ENCODE peak calls at places on chromosomes 16 and 17, in four cellular contexts. T is esophagus muscularis mucosa, B is testis, E is mammary epithelial cell. Q is an unnamed sample. For H3K4me1, the result is how much of the 10 kb centered on the place peaks cover.

GRCh38 chr17:82400830-82401229 is 17.3 kb upstream of the HEXD start:
- DNase-seq in T (no peak), B (no peak), E (no peak), Q (peak)

GRCh38 chr16:72400257-72401078 is 228.5 kb upstream of the PMFBP1 start:
- DNase-seq in T (no peak), B (peak), E (peak), Q (no peak)

GRCh38 chr16:50196736-50197135 is 43.6 kb downstream of the TENT4B start:
- DNase-seq in T (no peak), B (no peak), E (peak), Q (no peak)

GRCh38 chr17:12402963-12403622 is 262.6 kb upstream of the MYOCD start:
- DNase-seq in T (no peak), B (no peak), E (no peak), Q (no peak)

GRCh38 chr17:7435676-7436555 is 681 bp downstream of the TMEM102 start:
- DNase-seq in T (no peak), B (no peak), E (peak), Q (peak)

GRCh38 chr17:8728991-8729390 is 15.6 kb downstream of the CCDC42 start:
- DNase-seq in T (no peak), B (no peak), E (no peak), Q (no peak)

GRCh38 chr17:17562145-17562529 is 29.4 kb downstream of the PEMT start:
- DNase-seq in T (no peak), B (no peak), E (no peak), Q (no peak)

GRCh38 chr16:47460301-47460754 is 535 bp downstream of the ITFG1 start:
- DNase-seq in T (no peak), B (no peak), E (no peak), Q (no peak)

GRCh38 chr17:2369551-2370210 is 31.2 kb downstream of the MNT start:
- DNase-seq in T (no peak), B (no peak), E (no peak), Q (no peak)

GRCh38 chr16:51359141-51359960 is 208.3 kb upstream of the SALL1 start:
- DNase-seq in T (no peak), B (no peak), E (no peak), Q (no peak)

GRCh38 chr16:64469906-64470702 is 651.8 kb downstream of the CDH11 start:
- DNase-seq in T (no peak), B (peak), E (no peak), Q (no peak)

GRCh38 chr17:77045441-77046041 is 95.2 kb upstream of the SEC14L1 start:
- DNase-seq in T (no peak), B (no peak), E (peak), Q (no peak)

GRCh38 chr16:77288222-77288621 is 89.0 kb downstream of the SYCE1L start:
- DNase-seq in T (no peak), B (no peak), E (peak), Q (no peak)

GRCh38 chr17:50166518-50167181 is 845 bp downstream of the SGCA start:
- DNase-seq in T (no peak), B (no peak), E (no peak), Q (peak)

GRCh38 chr16:75181630-75182029 is 25.3 kb downstream of the CTRB2 start:
- DNase-seq in T (no peak), B (no peak), E (no peak), Q (no peak)

GRCh38 chr17:49013311-49014205 is 16.4 kb downstream of the IGF2BP1 start:
- DNase-seq in T (peak), B (peak), E (no peak), Q (no peak)

GRCh38 chr17:39916918-39917317 is 1.5 kb downstream of the GSDMB start:
- DNase-seq in T (no peak), B (no peak), E (no peak), Q (no peak)

GRCh38 chr16:68823401-68823800 is 19.9 kb upstream of the TANGO6 start:
- DNase-seq in T (no peak), B (no peak), E (peak), Q (no peak)

GRCh38 chr16:28196331-28196987 is 15.3 kb downstream of the XPO6 start:
- DNase-seq in T (no peak), B (no peak), E (no peak), Q (no peak)

GRCh38 chr16:57284952-57285263 is 436 bp upstream of the PLLP start:
- DNase-seq in T (no peak), B (no peak), E (no peak), Q (no peak)
- H3K4me3 ChIP-seq in T (peak), B (peak), E (peak), Q (peak)

DNA sequence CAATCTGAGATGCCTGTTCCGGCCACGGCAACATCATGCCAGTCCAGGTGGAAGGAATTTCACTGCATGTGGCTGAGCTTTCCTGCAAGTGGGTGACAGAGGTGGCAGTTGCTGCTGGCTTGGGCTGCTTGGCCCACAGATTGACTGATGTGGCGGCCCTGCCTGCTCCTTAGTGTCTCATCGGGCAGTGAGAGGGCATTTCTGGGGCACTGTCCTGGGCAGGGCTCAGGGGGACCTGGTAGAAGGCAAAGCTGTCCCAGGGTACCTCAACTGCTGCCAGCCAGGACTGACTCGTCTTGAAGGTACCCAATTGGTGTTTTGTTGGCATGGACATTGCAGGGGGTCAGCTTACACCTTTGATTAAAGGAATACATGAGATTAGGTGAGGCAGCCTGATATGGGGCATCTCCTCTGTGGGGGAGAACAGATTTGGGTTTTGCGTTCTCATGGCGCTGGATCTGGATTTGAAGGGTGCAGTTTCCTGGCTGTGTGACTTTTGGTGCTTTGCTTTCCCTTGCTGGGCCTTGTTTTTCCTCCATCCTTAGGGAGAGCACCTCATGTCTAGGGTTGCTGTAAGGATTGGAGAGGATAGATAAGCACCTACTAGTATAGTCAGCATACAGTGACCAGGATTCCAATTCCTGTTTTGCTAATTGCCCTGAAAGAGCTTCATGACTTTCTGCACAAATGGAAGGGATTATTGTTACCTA is 5.4 kb downstream of the CMIP start:
- DNase-seq in T (no peak), B (no peak), E (no peak), Q (no peak)
- H3K4me1 ChIP-seq in T (under half), B (under half), E (under half), Q (half or more)

DNA sequence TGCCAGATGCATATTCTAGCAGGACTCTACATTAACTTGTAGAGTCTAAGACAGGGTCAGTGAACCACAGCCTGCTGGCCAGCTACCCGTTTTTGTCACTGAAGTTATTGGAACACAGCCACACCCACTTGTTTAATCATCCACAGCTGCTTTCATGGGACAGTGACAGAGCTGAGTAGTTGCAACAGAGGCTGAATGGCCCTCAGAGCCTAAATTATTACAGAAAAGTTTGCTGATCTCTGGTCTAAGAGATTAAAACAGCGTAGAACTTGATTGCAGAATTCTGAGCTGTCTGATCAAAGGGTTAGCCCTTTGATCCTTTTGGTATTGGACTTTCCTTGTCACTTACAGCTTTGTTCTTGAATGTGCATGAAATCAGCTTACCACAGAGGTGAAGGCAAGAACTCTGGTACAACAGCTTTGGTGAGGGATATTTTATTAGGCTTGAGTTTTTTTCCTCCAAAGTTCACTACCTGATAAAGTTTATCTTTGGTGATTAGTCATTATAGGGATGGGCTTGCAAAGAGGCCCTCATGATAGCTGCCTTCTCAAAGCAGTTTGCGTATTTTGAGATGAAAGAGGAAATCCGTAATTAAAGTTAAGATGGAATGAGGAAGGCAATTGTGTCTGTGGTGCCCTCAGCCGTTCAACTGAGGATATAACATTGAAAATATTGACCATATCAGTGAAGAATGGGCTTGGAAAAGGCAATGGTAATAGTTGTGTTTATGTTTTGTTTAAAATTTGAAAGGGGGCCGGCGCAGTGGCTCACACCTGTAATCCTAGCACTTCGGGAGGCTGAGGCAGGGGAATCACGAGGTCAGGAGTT is 23.7 kb downstream of the ALDH3A2 start:
- DNase-seq in T (no peak), B (no peak), E (no peak), Q (peak)
- TF ChIP-seq CTCF in T (no peak), B (no peak), E (no peak), Q (no peak)

GRCh38 chr17:47707884-47708283 is 13.9 kb downstream of the TBKBP1 start:
- DNase-seq in T (no peak), B (no peak), E (no peak), Q (no peak)

GRCh38 chr17:47707056-47707791 is 13.3 kb downstream of the TBKBP1 start:
- DNase-seq in T (no peak), B (no peak), E (peak), Q (peak)

GRCh38 chr17:47708312-47708863 is 14.4 kb downstream of the TBKBP1 start:
- DNase-seq in T (no peak), B (no peak), E (no peak), Q (peak)

GRCh38 chr17:47709594-47709993 is 15.6 kb downstream of the TBKBP1 start:
- DNase-seq in T (no peak), B (no peak), E (no peak), Q (no peak)

GRCh38 chr17:47708864-47709541 is 15.0 kb downstream of the TBKBP1 start:
- DNase-seq in T (no peak), B (no peak), E (no peak), Q (peak)
- H3K4me3 ChIP-seq in T (peak), B (peak), E (no peak), Q (no peak)

GRCh38 chr16:1538804-1539520 is 5.5 kb downstream of the TMEM204 start:
- DNase-seq in T (no peak), B (no peak), E (no peak), Q (no peak)

GRCh38 chr16:1542166-1542500 is 8.7 kb downstream of the TMEM204 start:
- DNase-seq in T (no peak), B (no peak), E (no peak), Q (no peak)

GRCh38 chr16:1539720-1540555 is 6.5 kb downstream of the TMEM204 start:
- DNase-seq in T (no peak), B (no peak), E (no peak), Q (no peak)

GRCh38 chr16:1541293-1542165 is 8.1 kb downstream of the TMEM204 start:
- DNase-seq in T (no peak), B (no peak), E (no peak), Q (no peak)

DNA sequence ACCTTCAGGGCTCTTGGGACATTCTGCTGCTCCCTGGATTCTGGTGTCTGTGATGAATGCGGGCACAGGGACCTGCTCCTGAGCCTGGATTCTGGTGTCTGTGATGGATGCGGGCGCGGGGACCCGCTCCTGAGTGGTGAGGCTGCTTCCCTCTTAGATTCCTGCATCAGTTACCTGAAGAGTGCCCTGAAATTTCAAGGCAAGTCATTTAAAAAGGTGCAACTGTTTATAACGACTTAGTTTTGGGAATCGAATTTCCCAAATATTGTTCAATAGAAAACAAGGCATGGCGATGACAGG is 7.0 kb downstream of the TMEM204 start:
- DNase-seq in T (no peak), B (no peak), E (no peak), Q (no peak)
- H3K4me1 ChIP-seq in T (half or more), B (under half), E (under half), Q (under half)

DNA sequence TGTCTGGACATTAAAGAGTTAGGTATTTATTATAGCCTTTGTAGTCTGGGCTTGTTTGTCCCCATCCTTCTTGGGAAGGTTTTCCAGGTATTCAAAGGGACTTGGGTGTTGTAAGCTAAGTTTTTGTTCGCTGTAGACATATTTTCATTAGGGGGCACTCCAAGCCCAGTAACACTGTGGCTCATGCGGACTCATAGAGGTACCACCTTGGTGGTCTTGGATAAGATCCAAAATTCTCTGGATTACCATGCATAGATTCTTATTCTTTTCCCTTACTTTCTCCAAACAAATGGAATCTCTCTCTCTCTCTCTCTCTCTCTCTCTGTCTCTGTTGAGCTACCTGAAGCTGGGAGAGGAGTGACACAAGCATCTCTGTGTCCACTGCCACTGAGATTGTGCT is 48.9 kb downstream of the ERCC4 start:
- DNase-seq in T (no peak), B (no peak), E (no peak), Q (no peak)
- TF ChIP-seq CTCF in T (no peak), B (no peak), E (no peak), Q (no peak)

GRCh38 chr17:32127156-32127897 is 15.0 kb upstream of the RHOT1 start:
- DNase-seq in T (peak), B (peak), E (peak), Q (peak)

GRCh38 chr17:32126325-32126724 is 16.0 kb upstream of the RHOT1 start:
- DNase-seq in T (no peak), B (no peak), E (no peak), Q (no peak)

GRCh38 chr17:32124985-32125847 is 17.1 kb upstream of the RHOT1 start:
- DNase-seq in T (no peak), B (no peak), E (no peak), Q (no peak)

GRCh38 chr17:32126746-32127145 is 15.6 kb upstream of the RHOT1 start:
- DNase-seq in T (no peak), B (no peak), E (no peak), Q (no peak)

GRCh38 chr17:32125848-32126153 is 16.5 kb upstream of the RHOT1 start:
- DNase-seq in T (no peak), B (no peak), E (no peak), Q (no peak)
- H3K4me3 ChIP-seq in T (no peak), B (no peak), E (no peak), Q (no peak)

GRCh38 chr17:66782866-66783265 is 52.1 kb upstream of the CACNG5 start:
- DNase-seq in T (no peak), B (no peak), E (no peak), Q (no peak)
- H3K4me1 ChIP-seq in T (under half), B (under half), E (under half), Q (under half)

DNA sequence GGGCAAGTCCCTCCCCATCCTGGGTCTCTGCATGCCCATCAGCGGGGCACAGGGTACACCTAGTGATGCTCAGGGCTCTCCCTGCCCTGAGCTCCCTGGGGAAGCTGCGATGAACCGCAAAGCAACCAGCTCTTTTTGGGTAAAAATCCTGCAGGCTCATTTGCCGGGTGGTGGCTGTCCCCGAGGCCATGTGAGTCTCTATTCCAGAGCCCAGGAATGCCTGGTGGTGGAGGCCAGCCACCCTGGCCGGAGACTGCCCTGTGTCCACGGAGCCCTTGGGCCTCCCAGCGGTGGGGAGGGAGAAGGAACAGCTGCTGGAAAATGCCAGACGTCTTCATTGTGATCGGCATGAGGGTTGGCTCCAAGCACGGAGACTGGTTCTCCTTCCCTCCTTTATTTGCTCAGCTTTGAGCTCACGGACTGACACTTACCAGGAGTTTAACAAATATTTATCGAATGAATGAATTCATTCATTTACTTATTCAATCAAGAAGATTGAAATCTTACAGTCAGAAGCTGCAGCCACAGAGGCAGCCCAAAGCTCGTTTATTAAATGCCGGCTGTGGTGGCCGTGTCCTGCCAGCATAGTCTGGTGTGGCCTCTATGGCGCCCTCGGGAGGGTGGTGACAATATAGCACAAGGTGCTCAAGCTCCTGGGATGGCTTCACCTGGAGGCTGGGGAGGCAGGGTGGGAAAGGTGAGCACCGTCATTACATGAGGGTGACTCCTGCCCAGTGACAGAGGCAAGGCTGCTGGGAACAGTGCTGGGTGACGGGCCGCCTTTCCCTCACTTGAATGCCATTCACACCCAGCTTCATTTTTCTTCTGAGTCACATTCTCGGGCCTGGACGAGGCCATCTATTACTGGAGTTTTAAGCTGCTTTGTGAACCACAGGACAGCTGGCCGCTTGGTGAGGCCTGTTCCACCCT is 31.1 kb upstream of the JPH3 start:
- DNase-seq in T (no peak), B (peak), E (no peak), Q (peak)
- TF ChIP-seq CTCF in T (peak), B (peak), E (peak), Q (peak)